ENCODE peak calls at places on chromosomes 11 and 22, in seven cellular contexts. P is T follicular helper cell; D is GM18507; G is HS-5; B is lower lobe of right lung; Q is NCI-H748 treated with DMSO at 0.1 percent for 48 hours; X is naive thymus-derived CD8-positive, alpha-beta T cell. J is an unnamed sample.

GRCh38 chr11:83480251-83480650 is 194.1 kb upstream of the CCDC90B start:
- DNase-seq in D (no peak), P (no peak), B (no peak), Q (no peak), G (no peak), X (no peak), J (no peak)

GRCh38 chr22:40044870-40045834 is 50.4 kb downstream of the FAM83F start:
- DNase-seq in P (peak), X (peak), B (peak), D (no peak), G (no peak), Q (no peak), J (peak)

GRCh38 chr11:113401718-113402117 is 14.1 kb downstream of the ANKK1 start:
- DNase-seq in X (no peak), D (no peak), G (peak), P (no peak), B (peak), Q (peak), J (no peak)

GRCh38 chr11:104541706-104542105 is 356.6 kb downstream of the CASP12 start:
- DNase-seq in X (no peak), G (no peak), B (no peak), D (no peak), P (no peak), Q (no peak), J (no peak)

GRCh38 chr11:8826145-8826786 is 84.7 kb upstream of the AKIP1 start:
- DNase-seq in D (no peak), B (no peak), P (no peak), G (no peak), X (no peak), Q (no peak), J (no peak)

GRCh38 chr11:73257342-73258103 is 14.6 kb upstream of the P2RY6 start:
- DNase-seq in D (no peak), P (no peak), B (peak), Q (no peak), G (peak), X (no peak), J (no peak)

GRCh38 chr11:1564535-1565172 is 7.4 kb downstream of the DUSP8 start:
- DNase-seq in P (no peak), Q (no peak), X (no peak), G (no peak), D (no peak), B (no peak), J (no peak)

GRCh38 chr11:76159983-76160661 is 46.2 kb downstream of the WNT11 start:
- DNase-seq in B (peak), P (no peak), D (no peak), X (no peak), Q (no peak), G (no peak), J (no peak)

GRCh38 chr22:48709453-48709852 is 1118.2 kb downstream of the BRD1 start:
- DNase-seq in G (no peak), Q (no peak), X (no peak), B (no peak), D (no peak), P (no peak), J (no peak)

GRCh38 chr11:76734456-76735217 is 48.5 kb upstream of the TSKU start:
- DNase-seq in B (no peak), P (no peak), X (no peak), G (no peak), D (no peak), Q (no peak), J (no peak)

GRCh38 chr11:26974068-26974790 is 19.7 kb upstream of the FIBIN start:
- DNase-seq in G (no peak), X (no peak), B (no peak), P (no peak), D (no peak), Q (no peak), J (no peak)

GRCh38 chr22:29050457-29050856 is 11.2 kb downstream of the C22orf31 start:
- DNase-seq in Q (no peak), D (no peak), B (no peak), X (no peak), P (no peak), G (no peak), J (no peak)

GRCh38 chr11:16812274-16812673 is 73.8 kb downstream of the C11orf58 start:
- DNase-seq in D (no peak), Q (no peak), P (no peak), B (no peak), G (no peak), X (no peak), J (no peak)

GRCh38 chr11:111302298-111302697 is 4.0 kb downstream of the POU2AF3 start:
- DNase-seq in X (no peak), G (no peak), P (no peak), D (no peak), B (peak), Q (no peak), J (no peak)

GRCh38 chr22:40553014-40553579 is 83.4 kb downstream of the MRTFA start:
- DNase-seq in Q (no peak), G (no peak), X (no peak), P (no peak), D (no peak), B (no peak), J (no peak)

GRCh38 chr11:119094816-119095065 is 6.9 kb downstream of the DPAGT1 start:
- DNase-seq in X (peak), B (peak), P (no peak), G (no peak), D (no peak), Q (no peak), J (no peak)

GRCh38 chr11:67572747-67573419 is 10.7 kb upstream of the GSTP1 start:
- DNase-seq in D (no peak), P (no peak), Q (no peak), B (peak), X (no peak), G (no peak), J (no peak)

GRCh38 chr11:108915666-108916065 is 250.8 kb downstream of the DDX10 start:
- DNase-seq in B (no peak), P (no peak), D (no peak), G (no peak), X (no peak), Q (no peak), J (no peak)

GRCh38 chr11:77040889-77041288 is 6.7 kb downstream of the B3GNT6 start:
- DNase-seq in D (no peak), G (no peak), B (no peak), Q (no peak), X (no peak), P (no peak), J (no peak)

GRCh38 chr11:64652586-64653387 is 61.8 kb downstream of the SLC22A12 start:
- DNase-seq in D (peak), Q (peak), X (peak), P (peak), G (no peak), B (peak), J (peak)

GRCh38 chr11:70487160-70487559 is 88.8 kb downstream of the CTTN start:
- DNase-seq in B (no peak), P (no peak), X (no peak), D (no peak), Q (no peak), G (no peak), J (no peak)

GRCh38 chr11:83544871-83545270 is 258.7 kb upstream of the CCDC90B start:
- DNase-seq in Q (no peak), G (no peak), B (no peak), P (no peak), D (no peak), X (no peak), J (no peak)

GRCh38 chr11:10506013-10506370 is 35.0 kb downstream of the RNF141 start:
- DNase-seq in P (no peak), G (no peak), Q (no peak), X (no peak), D (no peak), B (no peak), J (no peak)

GRCh38 chr11:72724851-72725730 is 27.1 kb downstream of the ARAP1 start:
- DNase-seq in X (peak), B (no peak), G (peak), P (peak), Q (peak), D (no peak), J (peak)

GRCh38 chr22:27462190-27462589 is 339.4 kb downstream of the MN1 start:
- DNase-seq in B (no peak), Q (peak), P (no peak), X (no peak), D (no peak), G (no peak), J (no peak)

GRCh38 chr22:44591146-44591790 is 93.2 kb upstream of the RTL6 start:
- DNase-seq in P (no peak), G (no peak), Q (no peak), X (no peak), B (no peak), D (no peak), J (no peak)

GRCh38 chr11:17013548-17014320 is 480 bp downstream of the PLEKHA7 start:
- DNase-seq in Q (peak), G (no peak), P (no peak), D (no peak), B (peak), X (no peak), J (no peak)

GRCh38 chr11:8807544-8808225 is 103.3 kb upstream of the AKIP1 start:
- DNase-seq in D (no peak), X (no peak), G (peak), P (no peak), B (no peak), Q (no peak), J (no peak)

GRCh38 chr11:118406599-118407166 is 5.3 kb downstream of the ATP5MG start:
- DNase-seq in X (no peak), Q (peak), G (no peak), P (no peak), B (no peak), D (no peak), J (no peak)

GRCh38 chr11:113338730-113339129 is 24.3 kb downstream of the TTC12 start:
- DNase-seq in Q (no peak), X (no peak), P (no peak), G (no peak), B (no peak), D (no peak), J (no peak)

GRCh38 chr11:12331239-12331874 is 46.0 kb upstream of the PARVA start:
- DNase-seq in X (peak), Q (peak), D (peak), B (peak), G (peak), P (peak), J (peak)

GRCh38 chr11:106917973-106918372 is 100.3 kb downstream of the GUCY1A2 start:
- DNase-seq in B (no peak), X (no peak), P (no peak), D (no peak), G (no peak), Q (no peak), J (no peak)

GRCh38 chr11:61683961-61684869 is 4.0 kb downstream of the DAGLA start:
- DNase-seq in B (no peak), D (no peak), Q (no peak), X (no peak), G (no peak), P (no peak), J (peak)

GRCh38 chr11:44938066-44938691 is 12.5 kb downstream of the TP53I11 start:
- DNase-seq in P (no peak), X (no peak), G (no peak), B (no peak), D (no peak), Q (no peak), J (no peak)

GRCh38 chr11:129155745-129156144 is 36.4 kb downstream of the ARHGAP32 start:
- DNase-seq in P (no peak), Q (no peak), G (no peak), X (no peak), B (no peak), D (no peak), J (no peak)

GRCh38 chr11:27237641-27238040 is 125.4 kb downstream of the CCDC34 start:
- DNase-seq in B (no peak), G (no peak), D (no peak), Q (no peak), X (no peak), P (no peak), J (no peak)

GRCh38 chr11:117328414-117329010 is 858 bp downstream of the CEP164 start:
- DNase-seq in G (peak), D (no peak), X (no peak), Q (peak), B (no peak), P (no peak), J (no peak)

GRCh38 chr11:43486141-43486540 is 127.4 kb downstream of the TTC17 start:
- DNase-seq in G (peak), X (no peak), B (no peak), D (no peak), Q (no peak), P (no peak), J (no peak)

GRCh38 chr11:83206771-83207413 is 13.4 kb downstream of the ANKRD42 start:
- DNase-seq in B (no peak), D (no peak), P (no peak), G (no peak), Q (no peak), X (no peak), J (no peak)

GRCh38 chr11:100874203-100874602 is 187.1 kb downstream of the ARHGAP42 start:
- DNase-seq in Q (no peak), G (no peak), B (no peak), D (no peak), P (no peak), X (no peak), J (no peak)

J was measured in T-helper 22 cell.